ENCODE peak calls at places on chromosomes 3 and 15, in eight cellular contexts. Z, P, O, L, H, R, Q and T are unnamed samples.

GRCh38 chr3:99499235-99499798 is 139.1 kb upstream of the COL8A1 start:
- DNase-seq in Z (peak; percentile 53), P (no peak), O (no peak), L (peak; percentile 78), H (no peak), R (peak; percentile 53), Q (peak; percentile 52), T (no peak)

GRCh38 chr3:138082085-138082991 is 33.1 kb downstream of the DZIP1L start:
- DNase-seq in Z (peak; percentile 88), P (no peak), O (no peak), L (no peak), H (no peak), R (no peak), Q (no peak), T (no peak)

GRCh38 chr3:126389112-126389791 is 5.5 kb upstream of the CFAP100 start:
- DNase-seq in Z (peak; percentile 53), P (peak; percentile 82), O (peak; percentile 99), L (peak; percentile 98), H (peak; percentile 94), R (peak; percentile 97), Q (peak; percentile 97), T (peak; percentile 65)

GRCh38 chr15:60407406-60407805 is 9.6 kb upstream of the ANXA2 start:
- DNase-seq in Z (peak; percentile 95), P (no peak), O (no peak), L (no peak), H (no peak), R (no peak), Q (no peak), T (no peak)

GRCh38 chr3:74643636-74644035 is 29.2 kb upstream of the CNTN3 start:
- DNase-seq in Z (no peak), P (no peak), O (peak; percentile 69), L (no peak), H (no peak), R (peak; percentile 39), Q (no peak), T (no peak)

GRCh38 chr3:197353001-197353866 is 54.8 kb upstream of the DLG1 start:
- DNase-seq in Z (no peak), P (no peak), O (no peak), L (no peak), H (no peak), R (no peak), Q (no peak), T (no peak)

GRCh38 chr15:50262533-50262932 is 3.0 kb downstream of the HDC start:
- DNase-seq in Z (no peak), P (no peak), O (no peak), L (no peak), H (peak; percentile 51), R (no peak), Q (no peak), T (no peak)

GRCh38 chr15:37885651-37886050 is 48.8 kb upstream of the TMCO5A start:
- DNase-seq in Z (no peak), P (no peak), O (no peak), L (no peak), H (no peak), R (no peak), Q (no peak), T (no peak)

GRCh38 chr3:89851974-89852621 is 744.7 kb downstream of the EPHA3 start:
- DNase-seq in Z (peak; percentile 20), P (no peak), O (no peak), L (no peak), H (peak; percentile 48), R (no peak), Q (peak; percentile 86), T (no peak)

GRCh38 chr15:97961067-97961954 is 808 bp downstream of the ARRDC4 start:
- DNase-seq in Z (peak; percentile 37), P (no peak), O (peak; percentile 89), L (peak; percentile 75), H (peak; percentile 69), R (peak; percentile 66), Q (peak; percentile 43), T (no peak)

GRCh38 chr3:150345021-150345538 is 63.0 kb upstream of the TSC22D2 start:
- DNase-seq in Z (peak; percentile 100), P (no peak), O (no peak), L (no peak), H (peak; percentile 81), R (no peak), Q (peak; percentile 27), T (no peak)

GRCh38 chr3:13673207-13673606 is 124.3 kb downstream of the FBLN2 start:
- DNase-seq in Z (no peak), P (no peak), O (no peak), L (no peak), H (no peak), R (no peak), Q (no peak), T (no peak)

GRCh38 chr3:50238549-50239026 is 2.6 kb downstream of the GNAI2 start:
- DNase-seq in Z (no peak), P (peak; percentile 66), O (peak; percentile 96), L (peak; percentile 96), H (peak; percentile 92), R (peak; percentile 95), Q (no peak), T (peak; percentile 47)

GRCh38 chr3:50236484-50237132 is 604 bp downstream of the GNAI2 start:
- DNase-seq in Z (no peak), P (no peak), O (no peak), L (no peak), H (peak; percentile 44), R (no peak), Q (peak; percentile 33), T (no peak)

GRCh38 chr3:50237133-50237651 is 1.2 kb downstream of the GNAI2 start:
- DNase-seq in Z (no peak), P (no peak), O (no peak), L (peak; percentile 76), H (peak; percentile 63), R (peak; percentile 48), Q (peak; percentile 65), T (no peak)

GRCh38 chr3:50237754-50238548 is 1.9 kb downstream of the GNAI2 start:
- DNase-seq in Z (peak; percentile 74), P (peak; percentile 72), O (peak; percentile 93), L (peak; percentile 96), H (peak; percentile 94), R (peak; percentile 91), Q (peak; percentile 69), T (no peak)

DNA sequence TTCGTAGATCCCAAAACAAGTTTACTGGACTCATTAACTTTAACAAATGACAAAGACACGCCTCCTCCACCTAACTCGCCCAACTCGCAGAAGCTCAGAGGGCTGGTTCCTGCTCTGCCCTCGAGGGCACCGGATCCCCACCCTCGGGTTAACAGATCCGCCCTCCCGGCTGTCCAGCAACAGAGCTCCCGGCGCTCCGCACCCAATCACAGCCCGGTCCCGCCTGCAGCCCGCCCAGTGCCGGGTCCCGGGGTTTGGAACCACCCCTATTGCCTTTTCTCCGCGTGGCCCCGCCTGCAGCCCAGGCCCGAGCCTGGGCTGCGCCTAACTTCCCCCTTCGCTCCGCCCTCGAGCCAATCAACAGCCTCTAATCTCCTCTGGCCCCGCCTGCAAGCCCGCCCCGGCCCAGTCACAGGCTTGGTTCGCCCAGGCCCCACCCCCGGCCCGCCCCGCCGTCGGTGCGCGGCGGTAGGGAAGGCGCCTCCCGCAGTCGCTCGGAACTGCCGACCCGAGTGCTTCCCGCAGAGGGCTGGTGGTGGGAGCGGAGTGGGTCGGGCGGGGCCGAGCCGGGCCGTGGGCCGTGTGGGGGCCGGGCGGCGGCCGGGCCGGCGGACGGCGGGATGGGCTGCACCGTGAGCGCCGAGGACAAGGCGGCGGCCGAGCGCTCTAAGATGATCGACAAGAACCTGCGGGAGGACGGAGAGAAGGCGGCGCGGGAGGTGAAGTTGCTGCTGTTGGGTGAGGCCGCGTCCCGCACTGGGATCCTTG is at the start of gene GNAI2:
- DNase-seq in Z (peak; percentile 97), P (peak; percentile 98), O (peak; percentile 100), L (peak; percentile 100), H (peak; percentile 99), R (peak; percentile 99), Q (peak; percentile 100), T (peak; percentile 99)
- H3K27ac ChIP-seq in Z (peak within 1 kb of the TSS; percentile 79), P (peak within 1 kb of the TSS; percentile 92), O (peak within 1 kb of the TSS; percentile 90), L (peak within 1 kb of the TSS; percentile 92), H (peak within 1 kb of the TSS; percentile 90), R (peak within 1 kb of the TSS; percentile 88), Q (peak within 1 kb of the TSS; percentile 48), T (peak within 1 kb of the TSS; percentile 88)

DNA sequence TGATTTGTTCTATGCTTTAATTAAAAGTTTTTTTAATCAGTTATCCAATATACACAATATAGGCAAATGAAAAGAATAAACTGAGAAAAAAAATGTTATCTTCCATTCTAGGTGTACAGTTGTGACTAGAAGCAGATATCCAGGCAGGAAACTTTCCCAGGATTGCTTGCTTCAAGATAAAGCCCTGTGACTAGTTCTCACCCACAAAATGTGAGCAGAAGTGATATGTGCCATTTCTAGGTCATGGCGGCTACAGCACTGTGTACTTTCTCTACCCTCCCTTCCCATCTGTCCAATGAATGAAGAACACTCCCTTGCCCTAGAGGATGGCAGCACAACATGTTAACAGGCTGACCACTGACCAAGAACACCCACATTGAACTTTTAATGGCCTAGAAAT is 110.5 kb upstream of the STT3B start:
- DNase-seq in Z (no peak), P (no peak), O (no peak), L (no peak), H (no peak), R (no peak), Q (no peak), T (no peak)
- H3K27ac ChIP-seq in Z (no peak overlapping the region), P (no peak overlapping the region), O (no peak overlapping the region), L (no peak overlapping the region), H (no peak overlapping the region), R (no peak overlapping the region), Q (no peak overlapping the region), T (no peak overlapping the region)

GRCh38 chr3:117793684-117794304 is 1084.2 kb downstream of the TUSC7 start:
- DNase-seq in Z (no peak), P (no peak), O (no peak), L (no peak), H (no peak), R (peak; percentile 5), Q (no peak), T (no peak)

GRCh38 chr3:117786339-117786738 is 1076.8 kb downstream of the TUSC7 start:
- DNase-seq in Z (no peak), P (no peak), O (no peak), L (no peak), H (no peak), R (no peak), Q (no peak), T (no peak)

GRCh38 chr3:117790256-117790987 is 1080.8 kb downstream of the TUSC7 start:
- DNase-seq in Z (no peak), P (no peak), O (no peak), L (no peak), H (no peak), R (no peak), Q (peak; percentile 68), T (no peak)

GRCh38 chr3:117788499-117788898 is 1078.9 kb downstream of the TUSC7 start:
- DNase-seq in Z (no peak), P (no peak), O (no peak), L (no peak), H (no peak), R (no peak), Q (peak; percentile 18), T (no peak)

DNA sequence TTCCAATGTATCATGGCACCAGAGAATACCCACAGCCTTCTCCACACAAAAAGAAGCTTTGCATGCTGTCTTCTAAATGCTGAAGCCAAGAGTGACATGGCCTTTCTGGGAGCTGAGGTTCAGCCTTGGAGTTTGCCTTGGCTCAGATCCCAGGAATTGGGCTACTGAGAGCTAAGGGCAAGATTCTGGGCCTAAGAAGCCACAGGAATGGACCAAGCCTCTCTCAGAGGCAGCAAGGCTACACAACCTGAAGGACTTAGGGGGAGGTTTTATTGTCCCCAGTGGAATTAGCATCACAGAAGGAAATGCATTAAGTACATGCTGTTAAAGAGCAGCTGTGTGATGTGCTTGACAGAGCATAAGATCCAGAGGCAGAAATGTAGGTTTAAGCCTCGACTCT is 1078.5 kb downstream of the TUSC7 start:
- DNase-seq in Z (no peak), P (no peak), O (no peak), L (peak; percentile 71), H (no peak), R (peak; percentile 79), Q (peak; percentile 63), T (no peak)
- H3K27ac ChIP-seq in Z (no peak overlapping the region), P (no peak overlapping the region), O (no peak overlapping the region), L (no peak overlapping the region), H (no peak overlapping the region), R (no peak overlapping the region), Q (no peak overlapping the region), T (no peak overlapping the region)

GRCh38 chr3:129240436-129240835 is 9.0 kb upstream of the COPG1 start:
- DNase-seq in Z (no peak), P (no peak), O (no peak), L (no peak), H (no peak), R (no peak), Q (no peak), T (no peak)
- H3K27ac ChIP-seq in Z (no peak overlapping the region), P (no peak overlapping the region), O (no peak overlapping the region), L (no peak overlapping the region), H (no peak overlapping the region), R (no peak overlapping the region), Q (no peak overlapping the region), T (no peak overlapping the region)